ENCODE peak calls at places on chromosomes 16 and 17, in nine cellular contexts. I, Y, G, A, O, Q, W, P and S are unnamed samples.

GRCh38 chr16:19330801-19331484 is 45.4 kb downstream of the CLEC19A start:
- DNase-seq in A (no peak), P (peak; percentile 13), I (no peak), O (peak; percentile 75), Y (no peak), W (no peak), G (no peak), Q (no peak), S (peak; percentile 48)

GRCh38 chr16:84810518-84811273 is 9.1 kb upstream of the CRISPLD2 start:
- DNase-seq in O (peak; percentile 67), P (peak; percentile 74), A (no peak), Y (no peak), W (no peak), I (no peak), Q (no peak), G (no peak), S (peak; percentile 87)

GRCh38 chr17:32876414-32877163 is at the start of gene MYO1D:
- DNase-seq in G (peak; percentile 68), P (no peak), Y (no peak), I (peak; percentile 40), Q (peak; percentile 69), A (peak; percentile 47), W (no peak), O (peak; percentile 35), S (no peak)

GRCh38 chr17:78998311-78999055 is 11.1 kb downstream of the CANT1 start:
- DNase-seq in Q (no peak), O (no peak), W (no peak), P (peak; percentile 18), Y (no peak), I (no peak), A (no peak), G (no peak), S (no peak)

GRCh38 chr17:77287432-77288068 is 146.8 kb downstream of the SEC14L1 start:
- DNase-seq in O (peak; percentile 93), Y (peak; percentile 82), G (no peak), W (peak; percentile 41), I (peak; percentile 98), A (no peak), Q (no peak), P (peak; percentile 93), S (peak; percentile 93)

GRCh38 chr16:12143776-12144175 is 167.2 kb downstream of the SNX29 start:
- DNase-seq in O (no peak), W (no peak), Q (no peak), P (no peak), I (no peak), Y (no peak), A (no peak), G (no peak), S (no peak)

GRCh38 chr17:40452074-40452787 is 9.0 kb downstream of the IGFBP4 start:
- DNase-seq in Y (peak; percentile 83), Q (no peak), A (no peak), G (no peak), O (peak; percentile 67), W (no peak), P (peak; percentile 96), I (peak; percentile 86), S (peak; percentile 90)

GRCh38 chr17:17763136-17763535 is 73.7 kb downstream of the SREBF1 start:
- DNase-seq in A (no peak), P (no peak), Y (no peak), W (no peak), O (no peak), Q (no peak), G (no peak), I (peak; percentile 72), S (no peak)

GRCh38 chr16:29310852-29311314 is 95.6 kb downstream of the NPIPB11 start:
- DNase-seq in P (no peak), Q (no peak), W (no peak), G (no peak), O (no peak), Y (no peak), I (no peak), A (no peak), S (no peak)

GRCh38 chr16:88383401-88384221 is 852 bp downstream of the ZNF469 start:
- DNase-seq in O (peak; percentile 65), Y (no peak), W (no peak), P (peak; percentile 50), Q (peak; percentile 9), G (peak; percentile 10), A (no peak), I (peak; percentile 90), S (peak; percentile 74)

GRCh38 chr17:78374631-78375274 is 3.7 kb upstream of the PGS1 start:
- DNase-seq in Y (no peak), G (no peak), A (no peak), P (peak; percentile 87), O (peak; percentile 90), Q (no peak), W (no peak), I (peak; percentile 69), S (peak; percentile 62)

GRCh38 chr16:50694206-50694605 is 800 bp downstream of the NOD2 start:
- DNase-seq in A (no peak), G (no peak), Y (no peak), I (no peak), W (no peak), O (no peak), P (no peak), Q (no peak), S (no peak)

GRCh38 chr16:4505356-4506153 is 29.4 kb downstream of the HMOX2 start:
- DNase-seq in I (no peak), P (no peak), Q (peak; percentile 65), G (peak; percentile 51), Y (no peak), A (peak; percentile 61), W (no peak), O (peak; percentile 36), S (no peak)

GRCh38 chr17:9240659-9241370 is 219.5 kb downstream of the NTN1 start:
- DNase-seq in A (no peak), Y (no peak), P (peak; percentile 55), G (no peak), W (no peak), O (no peak), Q (no peak), I (peak; percentile 88), S (peak; percentile 49)

GRCh38 chr16:67593288-67593687 is 31.0 kb downstream of the CTCF start:
- DNase-seq in P (no peak), Y (no peak), A (no peak), W (no peak), I (no peak), O (no peak), Q (no peak), G (no peak), S (no peak)

GRCh38 chr17:77280304-77280910 is 139.6 kb downstream of the SEC14L1 start:
- DNase-seq in Y (no peak), A (no peak), G (no peak), P (peak; percentile 89), O (peak; percentile 93), Q (no peak), I (no peak), W (peak; percentile 49), S (peak; percentile 19)

GRCh38 chr17:69062860-69063621 is 2.3 kb upstream of the ABCA9 start:
- DNase-seq in G (no peak), P (no peak), Q (no peak), I (no peak), Y (no peak), W (no peak), O (no peak), A (no peak), S (no peak)

GRCh38 chr17:48429638-48430586 is at the start of gene SKAP1:
- DNase-seq in I (no peak), A (peak; percentile 48), Y (no peak), G (peak; percentile 56), O (no peak), Q (peak; percentile 72), P (no peak), W (no peak), S (no peak)

GRCh38 chr17:69900829-69901228 is 174.2 kb upstream of the KCNJ16 start:
- DNase-seq in P (peak; percentile 55), O (no peak), A (no peak), Y (no peak), Q (no peak), G (no peak), W (no peak), I (no peak), S (no peak)

GRCh38 chr17:28745052-28745776 is 1.4 kb downstream of the TRAF4 start:
- DNase-seq in Q (no peak), G (no peak), A (no peak), I (peak; percentile 57), O (peak; percentile 69), Y (no peak), W (no peak), P (peak; percentile 59), S (peak; percentile 17)

GRCh38 chr17:55386931-55387330 is 34.7 kb downstream of the MMD start:
- DNase-seq in Q (no peak), P (no peak), G (no peak), I (no peak), Y (no peak), W (no peak), A (no peak), O (no peak), S (no peak)

GRCh38 chr17:49914096-49914490 is 54.9 kb upstream of the DLX4 start:
- DNase-seq in G (no peak), Q (no peak), A (no peak), W (no peak), I (no peak), P (no peak), Y (no peak), O (no peak), S (no peak)